ENCODE peak calls at places on chromosomes 5 and 9, in ten cellular contexts. R, S, G, H, Z, W, A, X, F and K are unnamed samples.
A peak's percentile ranks its signal among the peaks of the same experiment; 100 is the strongest.

GRCh38 chr5:135578685-135579341 is at the start of gene CXCL14:
- DNase-seq in W (no peak), G (no peak), H (peak; percentile 18), A (no peak), S (no peak), X (no peak), F (no peak), R (no peak), Z (peak; percentile 63), K (no peak)

GRCh38 chr5:175689147-175689991 is 31.5 kb downstream of the HRH2 start:
- DNase-seq in X (no peak), R (no peak), S (no peak), A (no peak), W (no peak), F (no peak), Z (no peak), G (no peak), H (no peak), K (no peak)

GRCh38 chr5:170570492-170570891 is 66.7 kb downstream of the KCNIP1 start:
- DNase-seq in G (no peak), Z (no peak), H (no peak), F (no peak), X (no peak), A (no peak), R (no peak), W (no peak), S (no peak), K (no peak)

GRCh38 chr5:96875805-96876291 is 452 bp upstream of the ERAP2 start:
- DNase-seq in W (no peak), A (peak; percentile 57), F (no peak), H (no peak), Z (no peak), X (peak; percentile 78), R (no peak), S (no peak), G (peak; percentile 25), K (peak; percentile 67)

GRCh38 chr5:139164020-139164419 is 34.1 kb downstream of the SIL1 start:
- DNase-seq in Z (peak; percentile 63), R (no peak), A (no peak), W (no peak), H (no peak), G (no peak), F (no peak), X (no peak), S (no peak), K (no peak)

GRCh38 chr9:34372598-34373011 is 4.1 kb downstream of the MYORG start:
- DNase-seq in R (no peak), W (no peak), S (no peak), H (no peak), F (no peak), A (no peak), G (no peak), X (no peak), Z (no peak), K (no peak)

GRCh38 chr9:112793213-112793810 is 42.8 kb downstream of the SNX30 start:
- DNase-seq in Z (peak; percentile 73), X (peak; percentile 57), H (no peak), W (peak; percentile 73), R (no peak), A (peak; percentile 89), S (peak; percentile 88), G (peak; percentile 69), F (no peak), K (peak; percentile 78)

GRCh38 chr9:35553670-35554543 is 51.2 kb upstream of the TESK1 start:
- DNase-seq in R (peak; percentile 50), X (peak; percentile 73), G (no peak), Z (peak; percentile 87), H (peak; percentile 43), A (peak; percentile 60), S (no peak), F (peak; percentile 39), W (no peak), K (no peak)

GRCh38 chr5:159422371-159422770 is 92.1 kb upstream of the IL12B start:
- DNase-seq in H (peak; percentile 23), G (no peak), W (no peak), F (no peak), X (no peak), Z (peak; percentile 18), A (no peak), S (no peak), R (no peak), K (no peak)

GRCh38 chr5:6791031-6791577 is 77.9 kb downstream of the TENT4A start:
- DNase-seq in W (no peak), X (no peak), R (no peak), Z (no peak), F (no peak), G (no peak), H (no peak), S (no peak), A (no peak), K (no peak)

GRCh38 chr5:72314571-72315172 is 5.4 kb downstream of the MRPS27 start:
- DNase-seq in W (no peak), Z (peak; percentile 87), H (peak; percentile 60), A (no peak), S (no peak), R (no peak), F (peak; percentile 35), G (no peak), X (peak; percentile 44), K (no peak)

GRCh38 chr5:135398160-135398854 is 724 bp downstream of the MACROH2A1 start:
- DNase-seq in G (no peak), R (no peak), W (peak; percentile 49), Z (peak; percentile 23), F (peak; percentile 50), S (peak; percentile 45), X (no peak), A (peak; percentile 78), H (no peak), K (peak; percentile 62)

GRCh38 chr5:129094924-129095797 is 612 bp downstream of the ISOC1 start:
- DNase-seq in X (peak; percentile 69), H (no peak), W (peak; percentile 42), A (peak; percentile 69), G (peak; percentile 49), F (peak; percentile 39), Z (peak; percentile 73), R (no peak), S (peak; percentile 33), K (peak; percentile 63)

GRCh38 chr5:10934789-10935355 is 173.8 kb upstream of the DAP start:
- DNase-seq in A (no peak), S (no peak), X (no peak), R (no peak), Z (no peak), F (no peak), G (no peak), W (no peak), H (no peak), K (no peak)

GRCh38 chr5:28190011-28190410 is 1151.6 kb upstream of the CDH9 start:
- DNase-seq in H (no peak), S (no peak), Z (no peak), F (no peak), R (no peak), W (no peak), A (no peak), X (no peak), G (no peak), K (no peak)

GRCh38 chr9:22279621-22280020 is 167.0 kb upstream of the DMRTA1 start:
- DNase-seq in W (no peak), F (no peak), G (no peak), A (no peak), H (no peak), X (no peak), S (no peak), Z (no peak), R (no peak), K (no peak)

GRCh38 chr9:86794356-86795046 is 152.8 kb downstream of the GAS1 start:
- DNase-seq in A (no peak), X (no peak), S (no peak), F (no peak), G (no peak), H (peak; percentile 53), R (no peak), W (no peak), Z (peak; percentile 82), K (no peak)

GRCh38 chr5:56815657-56816545 is 552 bp downstream of the MAP3K1 start:
- DNase-seq in W (peak; percentile 62), R (no peak), S (peak; percentile 48), G (peak; percentile 30), X (peak; percentile 53), F (peak; percentile 31), A (peak; percentile 65), Z (peak; percentile 42), H (no peak), K (peak; percentile 37)

GRCh38 chr5:32099486-32100035 is 74.6 kb downstream of the GOLPH3 start:
- DNase-seq in W (no peak), X (no peak), S (no peak), R (no peak), A (no peak), H (no peak), G (no peak), Z (no peak), F (no peak), K (no peak)

GRCh38 chr9:137461316-137461662 is 2.2 kb upstream of the NSMF start:
- DNase-seq in F (no peak), Z (no peak), W (peak; percentile 10), A (no peak), R (no peak), H (no peak), S (no peak), X (no peak), G (no peak), K (no peak)

GRCh38 chr5:169707714-169708113 is 70.6 kb downstream of the DOCK2 start:
- DNase-seq in G (no peak), Z (no peak), F (no peak), W (no peak), H (no peak), A (no peak), R (no peak), X (no peak), S (no peak), K (no peak)

GRCh38 chr9:35070823-35071813 is 1.3 kb downstream of the VCP start:
- DNase-seq in Z (peak; percentile 30), A (no peak), G (no peak), X (no peak), F (no peak), H (no peak), W (peak; percentile 40), R (no peak), S (no peak), K (no peak)

GRCh38 chr9:74951725-74952151 is 974 bp downstream of the C9orf40 start:
- DNase-seq in G (peak; percentile 30), X (peak; percentile 43), S (peak; percentile 22), R (no peak), H (no peak), F (no peak), W (peak; percentile 48), Z (peak; percentile 27), A (peak; percentile 61), K (peak; percentile 45)

GRCh38 chr9:37174247-37174646 is 53.9 kb downstream of the ZCCHC7 start:
- DNase-seq in W (no peak), F (no peak), X (no peak), S (no peak), R (no peak), G (no peak), Z (peak; percentile 74), A (no peak), H (no peak), K (no peak)

GRCh38 chr5:28009526-28010025 is 971.2 kb upstream of the CDH9 start:
- DNase-seq in A (no peak), X (no peak), R (no peak), H (no peak), S (no peak), G (no peak), Z (no peak), W (no peak), F (no peak), K (no peak)

GRCh38 chr9:136502940-136503550 is 20.2 kb upstream of the SEC16A start:
- DNase-seq in S (no peak), R (no peak), X (no peak), W (no peak), H (no peak), F (no peak), A (no peak), Z (no peak), G (no peak), K (no peak)

GRCh38 chr9:94800424-94801117 is 74.1 kb downstream of the AOPEP start:
- DNase-seq in F (no peak), H (no peak), A (no peak), Z (no peak), S (no peak), X (no peak), W (no peak), G (no peak), R (no peak), K (no peak)

GRCh38 chr5:88377240-88377639 is 108.6 kb upstream of the TMEM161B start:
- DNase-seq in H (no peak), A (no peak), W (no peak), Z (no peak), G (no peak), S (no peak), X (no peak), R (no peak), F (no peak), K (no peak)